ENCODE peak calls at places on chromosomes 11 and 22, in seven cellular contexts. R is MM.1S, W is GM23338, M is SK-N-SH, P is HCT116, G is hepatocyte, T is OCI-LY7. D is an unnamed sample.

GRCh38 chr11:126790550-126790981 is 210.0 kb downstream of the KIRREL3 start:
- DNase-seq in R (no peak), P (no peak), W (peak; percentile 38), M (no peak), G (no peak), T (no peak), D (peak; percentile 16)

GRCh38 chr11:121575250-121575962 is 122.6 kb upstream of the SORL1-AS1 start:
- DNase-seq in T (no peak), M (no peak), P (no peak), G (no peak), W (no peak), R (no peak), D (no peak)

GRCh38 chr22:26461188-26461810 is 22.3 kb downstream of the HPS4 start:
- DNase-seq in R (no peak), W (peak; percentile 94), T (peak; percentile 41), G (peak; percentile 78), P (peak; percentile 18), M (peak; percentile 84), D (peak; percentile 86)

GRCh38 chr11:60840711-60841430 is 1.0 kb upstream of the CCDC86 start:
- DNase-seq in R (peak; percentile 78), W (no peak), M (no peak), P (no peak), G (no peak), T (no peak), D (no peak)

GRCh38 chr11:45154276-45154675 is 7.8 kb downstream of the PRDM11 start:
- DNase-seq in M (no peak), T (no peak), G (no peak), W (no peak), P (no peak), R (no peak), D (no peak)

GRCh38 chr11:96967616-96968015 is 577.8 kb downstream of the JRKL start:
- DNase-seq in G (no peak), M (no peak), T (no peak), W (no peak), P (no peak), R (no peak), D (no peak)

GRCh38 chr11:84922836-84923235 is 704.3 kb downstream of the DLG2 start:
- DNase-seq in R (no peak), P (no peak), M (no peak), G (no peak), W (no peak), T (no peak), D (peak; percentile 8)

GRCh38 chr22:29531419-29531818 is 22.1 kb downstream of the THOC5 start:
- DNase-seq in M (no peak), G (no peak), P (no peak), T (no peak), R (no peak), W (no peak), D (no peak)

GRCh38 chr22:35899736-35900135 is 128.9 kb downstream of the RBFOX2 start:
- DNase-seq in M (no peak), W (no peak), P (no peak), R (no peak), T (no peak), G (no peak), D (no peak)

GRCh38 chr22:49354516-49355205 is 473.0 kb downstream of the BRD1 start:
- DNase-seq in P (no peak), M (peak; percentile 5), W (no peak), T (peak; percentile 49), G (no peak), R (no peak), D (no peak)

GRCh38 chr11:30346068-30346688 is 23.3 kb downstream of the ARL14EP start:
- DNase-seq in M (peak; percentile 43), G (peak; percentile 87), W (peak; percentile 83), T (peak; percentile 81), P (peak; percentile 15), R (peak; percentile 72), D (peak; percentile 82)

GRCh38 chr11:30938801-30939200 is 352.6 kb upstream of the MPPED2 start:
- DNase-seq in R (no peak), T (no peak), W (no peak), M (no peak), G (no peak), P (no peak), D (no peak)

GRCh38 chr11:104956528-104956927 is 11.8 kb downstream of the CASP4 start:
- DNase-seq in T (no peak), M (no peak), P (no peak), W (peak; percentile 9), G (peak; percentile 18), R (no peak), D (no peak)

GRCh38 chr11:44266056-44266780 is 43.7 kb downstream of the ALX4 start:
- DNase-seq in W (no peak), M (no peak), R (no peak), P (no peak), G (no peak), T (no peak), D (no peak)

GRCh38 chr11:66189031-66189745 is 79.3 kb upstream of the RAB1B start:
- DNase-seq in M (no peak), W (no peak), P (no peak), G (no peak), R (no peak), T (no peak), D (no peak)

GRCh38 chr11:61477734-61478148 is 30.8 kb upstream of the LRRC10B start:
- DNase-seq in P (no peak), T (peak; percentile 52), R (peak; percentile 33), W (peak; percentile 82), G (peak; percentile 46), M (peak; percentile 89), D (peak; percentile 79)

DNA sequence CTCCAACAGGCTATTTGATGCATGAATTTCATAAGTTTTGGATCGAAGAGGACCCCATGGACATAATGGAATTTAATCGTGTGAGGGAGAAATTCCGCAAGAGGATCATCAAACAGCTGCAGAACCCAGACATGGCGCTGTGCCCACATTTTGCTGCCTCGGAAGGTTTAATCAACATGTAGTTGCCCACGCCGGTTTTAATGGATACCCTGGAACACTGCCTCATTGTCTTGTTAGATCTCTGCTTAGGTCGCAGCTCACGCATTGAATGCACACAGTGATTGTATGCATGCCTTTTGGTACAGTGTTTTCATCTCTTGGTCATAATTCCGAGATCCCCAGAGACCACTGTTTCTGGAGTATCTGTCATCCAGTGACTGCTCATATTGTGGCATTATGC is 46.8 kb downstream of the SLN start:
- DNase-seq in W (no peak), G (no peak), M (no peak), R (no peak), P (no peak), T (no peak), D (no peak)
- TF ChIP-seq EZH2phosphoT487 in W (no peak), G (no peak), M (no peak), R (no peak), P (no peak), T (no peak), D (no peak)

GRCh38 chr22:20012741-20013331 is 3.8 kb downstream of the ARVCF start:
- DNase-seq in M (no peak), G (no peak), W (no peak), R (no peak), P (no peak), T (no peak), D (no peak)
- H3K4me3 ChIP-seq in M (no peak overlapping the region), G (no peak overlapping the region), W (no peak overlapping the region), R (no peak overlapping the region), P (no peak overlapping the region), T (no peak overlapping the region), D (no peak overlapping the region)

DNA sequence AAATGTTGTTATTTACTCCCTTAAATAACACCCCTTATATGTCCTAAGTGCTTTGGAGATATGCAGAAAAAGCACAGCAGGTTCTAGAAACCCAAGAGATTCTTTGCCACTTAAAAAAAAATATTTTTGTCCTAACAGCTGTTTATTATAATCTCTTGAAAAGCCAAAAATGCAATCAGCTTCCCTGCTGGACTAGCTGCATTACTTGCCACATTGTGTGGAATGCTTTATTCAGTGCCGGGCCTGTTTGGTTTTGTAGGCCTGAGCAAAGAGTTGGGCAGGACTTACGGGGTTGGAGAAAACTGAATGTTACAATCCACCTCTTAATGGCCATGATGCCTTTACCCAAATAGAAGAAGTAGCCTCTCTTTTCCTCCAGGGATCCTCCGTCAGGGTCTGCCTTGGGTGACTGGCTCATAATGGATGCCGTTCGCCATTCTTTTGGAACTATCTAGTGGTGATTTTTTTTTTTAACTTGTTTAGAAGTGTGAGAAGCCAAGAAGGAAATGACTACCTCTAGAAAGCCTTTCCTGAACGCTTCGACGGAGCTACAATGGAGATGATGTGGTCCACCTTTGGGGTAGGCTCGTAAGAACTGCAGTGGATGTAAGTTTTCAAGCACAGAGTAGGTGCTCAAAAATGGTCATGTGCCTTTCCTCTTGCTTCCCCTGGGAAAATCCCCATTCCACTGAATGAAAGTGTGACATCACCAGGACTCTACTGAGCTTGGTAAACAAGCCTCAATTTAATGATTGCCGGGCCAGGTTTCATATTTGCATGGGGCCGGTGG is 241.3 kb upstream of the NCAM1 start:
- DNase-seq in R (no peak), G (no peak), M (no peak), T (no peak), P (no peak), W (no peak), D (no peak)
- TF ChIP-seq EZH2phosphoT487 in R (no peak), G (no peak), M (no peak), T (no peak), P (no peak), W (no peak), D (no peak)

GRCh38 chr11:68908273-68908672 is 4.6 kb downstream of the IGHMBP2 start:
- DNase-seq in T (no peak), W (no peak), P (no peak), M (no peak), R (no peak), G (no peak), D (no peak)

GRCh38 chr11:68904458-68904847 is 762 bp downstream of the IGHMBP2 start:
- DNase-seq in T (peak; percentile 16), W (no peak), P (no peak), R (peak; percentile 18), G (peak; percentile 46), M (peak; percentile 66), D (no peak)

GRCh38 chr11:68903631-68904457 is at the start of the genes IGHMBP2 and MRPL21:
- DNase-seq in R (peak; percentile 75), P (peak; percentile 70), T (peak; percentile 88), M (peak; percentile 95), W (peak; percentile 93), G (peak; percentile 93), D (peak; percentile 94)

GRCh38 chr11:68903288-68903630 is 373 bp downstream of the MRPL21 start:
- DNase-seq in W (no peak), P (no peak), M (no peak), T (no peak), G (no peak), R (no peak), D (peak; percentile 15)

DNA sequence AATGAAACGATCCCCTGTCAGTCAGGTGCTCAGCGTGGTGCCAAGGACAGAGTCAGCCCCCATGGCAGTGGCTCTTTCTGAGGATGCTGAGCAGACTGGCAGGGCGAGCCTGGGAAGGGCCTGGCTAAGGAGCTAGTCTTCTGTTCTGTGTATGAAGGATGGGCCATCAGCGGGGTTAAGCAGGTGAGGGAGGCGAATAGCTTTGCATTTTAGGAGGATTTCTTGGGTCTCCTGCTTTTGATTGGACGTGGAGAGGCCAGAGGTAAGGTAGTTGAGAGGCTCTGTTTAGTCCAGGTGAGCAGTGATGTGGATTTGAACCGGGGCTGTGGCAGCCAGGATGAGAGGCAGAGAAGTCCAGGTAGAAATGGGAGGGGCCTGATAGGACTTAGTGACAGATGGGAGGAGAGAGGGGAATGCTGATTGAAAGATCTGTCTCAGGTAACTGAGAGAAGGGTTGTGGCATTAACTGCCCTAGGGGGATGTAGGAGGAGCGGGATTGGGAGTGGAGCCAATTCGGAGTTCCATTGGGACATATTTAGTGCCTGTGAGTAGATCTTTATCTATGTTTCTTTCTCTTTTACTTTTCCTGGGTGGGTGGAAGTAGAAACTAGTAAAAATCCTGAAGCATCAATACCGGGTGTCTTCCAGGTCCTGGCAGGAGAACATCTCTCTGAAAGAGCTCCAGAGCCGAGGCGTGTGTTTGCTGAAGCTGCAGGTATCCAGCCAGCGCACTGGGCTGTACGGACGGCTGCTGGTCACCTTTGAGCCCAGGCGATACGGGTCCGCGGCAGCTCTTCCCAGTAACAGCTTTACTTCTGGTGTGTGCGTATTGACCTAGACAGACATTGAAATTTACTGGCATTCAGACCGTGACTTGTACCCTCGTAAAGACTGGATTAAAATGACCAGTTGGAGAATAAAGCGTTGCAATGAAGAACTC is 2.0 kb downstream of the IGHMBP2 start:
- DNase-seq in P (no peak), R (no peak), M (no peak), G (no peak), W (peak; percentile 7), T (no peak), D (no peak)
- H3K4me3 ChIP-seq in P (peak overlapping the region; percentile 91), R (no peak overlapping the region), M (peak overlapping the region; percentile 98), G (no peak overlapping the region), W (no peak overlapping the region), T (peak overlapping the region; percentile 99), D (peak overlapping the region; percentile 97)

D was measured in neural progenitor cell.